ENCODE peak calls at places on chromosomes 11 and 22, in five cellular contexts. One of them, this sample, is unnamed.

GRCh38 chr11:40370821-40371616 is 1088.4 kb downstream of the LRRC4C start:
- DNase-seq in stimulated activated CD8-positive, alpha-beta memory T cell treated with anti-CD3 and anti-CD28 coated beads, Interleukin-15, amount 100 ng/mL, for 48 hours: no peak
- DNase-seq in stimulated activated CD4-positive, alpha-beta T cell treated with anti-CD3 and anti-CD28 coated beads, Interleukin-12 subunit alpha, Interleukin-12 subunit beta, amount 100 ng/mL, for 4 hours: no peak
- DNase-seq in naive thymus-derived CD8-positive, alpha-beta T cell: no peak
- DNase-seq in keratinocyte: no peak
- DNase-seq in this sample: no peak

GRCh38 chr11:68354181-68354872 is 41.9 kb downstream of the LRP5 start:
- DNase-seq in keratinocyte: peak; percentile 41
- DNase-seq in naive thymus-derived CD8-positive, alpha-beta T cell: no peak
- DNase-seq in stimulated activated CD4-positive, alpha-beta T cell treated with anti-CD3 and anti-CD28 coated beads, Interleukin-12 subunit alpha, Interleukin-12 subunit beta, amount 100 ng/mL, for 4 hours: no peak
- DNase-seq in stimulated activated CD8-positive, alpha-beta memory T cell treated with anti-CD3 and anti-CD28 coated beads, Interleukin-15, amount 100 ng/mL, for 48 hours: no peak
- DNase-seq in this sample: no peak

GRCh38 chr11:10326080-10326964 is 21.4 kb downstream of the ADM start:
- DNase-seq in stimulated activated CD4-positive, alpha-beta T cell treated with anti-CD3 and anti-CD28 coated beads, Interleukin-12 subunit alpha, Interleukin-12 subunit beta, amount 100 ng/mL, for 4 hours: no peak
- DNase-seq in stimulated activated CD8-positive, alpha-beta memory T cell treated with anti-CD3 and anti-CD28 coated beads, Interleukin-15, amount 100 ng/mL, for 48 hours: no peak
- DNase-seq in keratinocyte: no peak
- DNase-seq in naive thymus-derived CD8-positive, alpha-beta T cell: no peak
- DNase-seq in this sample: no peak

GRCh38 chr11:8223513-8223899 is 40.2 kb downstream of the LMO1 start:
- DNase-seq in stimulated activated CD8-positive, alpha-beta memory T cell treated with anti-CD3 and anti-CD28 coated beads, Interleukin-15, amount 100 ng/mL, for 48 hours: no peak
- DNase-seq in stimulated activated CD4-positive, alpha-beta T cell treated with anti-CD3 and anti-CD28 coated beads, Interleukin-12 subunit alpha, Interleukin-12 subunit beta, amount 100 ng/mL, for 4 hours: no peak
- DNase-seq in keratinocyte: no peak
- DNase-seq in naive thymus-derived CD8-positive, alpha-beta T cell: no peak
- DNase-seq in this sample: no peak

GRCh38 chr11:128840137-128840536 is 27.0 kb downstream of the KCNJ1 start:
- DNase-seq in keratinocyte: no peak
- DNase-seq in stimulated activated CD4-positive, alpha-beta T cell treated with anti-CD3 and anti-CD28 coated beads, Interleukin-12 subunit alpha, Interleukin-12 subunit beta, amount 100 ng/mL, for 4 hours: no peak
- DNase-seq in naive thymus-derived CD8-positive, alpha-beta T cell: peak; percentile 9
- DNase-seq in stimulated activated CD8-positive, alpha-beta memory T cell treated with anti-CD3 and anti-CD28 coated beads, Interleukin-15, amount 100 ng/mL, for 48 hours: no peak
- DNase-seq in this sample: no peak

GRCh38 chr22:19398680-19399079 is 32.9 kb downstream of the HIRA start:
- DNase-seq in stimulated activated CD4-positive, alpha-beta T cell treated with anti-CD3 and anti-CD28 coated beads, Interleukin-12 subunit alpha, Interleukin-12 subunit beta, amount 100 ng/mL, for 4 hours: no peak
- DNase-seq in naive thymus-derived CD8-positive, alpha-beta T cell: no peak
- DNase-seq in keratinocyte: no peak
- DNase-seq in stimulated activated CD8-positive, alpha-beta memory T cell treated with anti-CD3 and anti-CD28 coated beads, Interleukin-15, amount 100 ng/mL, for 48 hours: no peak
- DNase-seq in this sample: no peak

GRCh38 chr11:73141031-73141308 is 1.1 kb downstream of the FCHSD2 start:
- DNase-seq in keratinocyte: no peak
- DNase-seq in stimulated activated CD8-positive, alpha-beta memory T cell treated with anti-CD3 and anti-CD28 coated beads, Interleukin-15, amount 100 ng/mL, for 48 hours: no peak
- DNase-seq in naive thymus-derived CD8-positive, alpha-beta T cell: no peak
- DNase-seq in stimulated activated CD4-positive, alpha-beta T cell treated with anti-CD3 and anti-CD28 coated beads, Interleukin-12 subunit alpha, Interleukin-12 subunit beta, amount 100 ng/mL, for 4 hours: peak; percentile 18
- DNase-seq in this sample: peak; percentile 44

GRCh38 chr22:41650821-41651220 is 29.7 kb downstream of the XRCC6 start:
- DNase-seq in naive thymus-derived CD8-positive, alpha-beta T cell: no peak
- DNase-seq in stimulated activated CD4-positive, alpha-beta T cell treated with anti-CD3 and anti-CD28 coated beads, Interleukin-12 subunit alpha, Interleukin-12 subunit beta, amount 100 ng/mL, for 4 hours: no peak
- DNase-seq in keratinocyte: no peak
- DNase-seq in stimulated activated CD8-positive, alpha-beta memory T cell treated with anti-CD3 and anti-CD28 coated beads, Interleukin-15, amount 100 ng/mL, for 48 hours: no peak
- DNase-seq in this sample: no peak

GRCh38 chr11:99693941-99694492 is 673.3 kb downstream of the CNTN5 start:
- DNase-seq in naive thymus-derived CD8-positive, alpha-beta T cell: no peak
- DNase-seq in keratinocyte: no peak
- DNase-seq in stimulated activated CD8-positive, alpha-beta memory T cell treated with anti-CD3 and anti-CD28 coated beads, Interleukin-15, amount 100 ng/mL, for 48 hours: no peak
- DNase-seq in stimulated activated CD4-positive, alpha-beta T cell treated with anti-CD3 and anti-CD28 coated beads, Interleukin-12 subunit alpha, Interleukin-12 subunit beta, amount 100 ng/mL, for 4 hours: no peak
- DNase-seq in this sample: no peak

GRCh38 chr22:47165338-47165931 is 403.0 kb downstream of the TBC1D22A start:
- DNase-seq in naive thymus-derived CD8-positive, alpha-beta T cell: no peak
- DNase-seq in stimulated activated CD4-positive, alpha-beta T cell treated with anti-CD3 and anti-CD28 coated beads, Interleukin-12 subunit alpha, Interleukin-12 subunit beta, amount 100 ng/mL, for 4 hours: no peak
- DNase-seq in keratinocyte: no peak
- DNase-seq in stimulated activated CD8-positive, alpha-beta memory T cell treated with anti-CD3 and anti-CD28 coated beads, Interleukin-15, amount 100 ng/mL, for 48 hours: no peak
- DNase-seq in this sample: no peak

GRCh38 chr22:32361257-32361656 is 3.6 kb downstream of the RFPL3 start:
- DNase-seq in naive thymus-derived CD8-positive, alpha-beta T cell: no peak
- DNase-seq in stimulated activated CD4-positive, alpha-beta T cell treated with anti-CD3 and anti-CD28 coated beads, Interleukin-12 subunit alpha, Interleukin-12 subunit beta, amount 100 ng/mL, for 4 hours: no peak
- DNase-seq in keratinocyte: no peak
- DNase-seq in stimulated activated CD8-positive, alpha-beta memory T cell treated with anti-CD3 and anti-CD28 coated beads, Interleukin-15, amount 100 ng/mL, for 48 hours: no peak
- DNase-seq in this sample: no peak

GRCh38 chr22:28967163-28967562 is 83.8 kb downstream of the ZNRF3 start:
- DNase-seq in stimulated activated CD8-positive, alpha-beta memory T cell treated with anti-CD3 and anti-CD28 coated beads, Interleukin-15, amount 100 ng/mL, for 48 hours: no peak
- DNase-seq in naive thymus-derived CD8-positive, alpha-beta T cell: no peak
- DNase-seq in stimulated activated CD4-positive, alpha-beta T cell treated with anti-CD3 and anti-CD28 coated beads, Interleukin-12 subunit alpha, Interleukin-12 subunit beta, amount 100 ng/mL, for 4 hours: no peak
- DNase-seq in keratinocyte: no peak
- DNase-seq in this sample: no peak

GRCh38 chr22:27989758-27990450 is 70.8 kb upstream of the PITPNB start:
- DNase-seq in naive thymus-derived CD8-positive, alpha-beta T cell: no peak
- DNase-seq in stimulated activated CD4-positive, alpha-beta T cell treated with anti-CD3 and anti-CD28 coated beads, Interleukin-12 subunit alpha, Interleukin-12 subunit beta, amount 100 ng/mL, for 4 hours: no peak
- DNase-seq in keratinocyte: no peak
- DNase-seq in stimulated activated CD8-positive, alpha-beta memory T cell treated with anti-CD3 and anti-CD28 coated beads, Interleukin-15, amount 100 ng/mL, for 48 hours: no peak
- DNase-seq in this sample: no peak

GRCh38 chr11:114026355-114026754 is 33.2 kb upstream of the ZBTB16 start:
- DNase-seq in stimulated activated CD8-positive, alpha-beta memory T cell treated with anti-CD3 and anti-CD28 coated beads, Interleukin-15, amount 100 ng/mL, for 48 hours: no peak
- DNase-seq in keratinocyte: no peak
- DNase-seq in stimulated activated CD4-positive, alpha-beta T cell treated with anti-CD3 and anti-CD28 coated beads, Interleukin-12 subunit alpha, Interleukin-12 subunit beta, amount 100 ng/mL, for 4 hours: no peak
- DNase-seq in naive thymus-derived CD8-positive, alpha-beta T cell: peak; percentile 7
- DNase-seq in this sample: peak; percentile 66

GRCh38 chr22:44386386-44387035 is 73.8 kb upstream of the SHISAL1 start:
- DNase-seq in stimulated activated CD8-positive, alpha-beta memory T cell treated with anti-CD3 and anti-CD28 coated beads, Interleukin-15, amount 100 ng/mL, for 48 hours: no peak
- DNase-seq in naive thymus-derived CD8-positive, alpha-beta T cell: no peak
- DNase-seq in keratinocyte: no peak
- DNase-seq in stimulated activated CD4-positive, alpha-beta T cell treated with anti-CD3 and anti-CD28 coated beads, Interleukin-12 subunit alpha, Interleukin-12 subunit beta, amount 100 ng/mL, for 4 hours: no peak
- DNase-seq in this sample: no peak

GRCh38 chr11:126544311-126545056 is 189.0 kb downstream of the ST3GAL4 start:
- DNase-seq in naive thymus-derived CD8-positive, alpha-beta T cell: no peak
- DNase-seq in stimulated activated CD4-positive, alpha-beta T cell treated with anti-CD3 and anti-CD28 coated beads, Interleukin-12 subunit alpha, Interleukin-12 subunit beta, amount 100 ng/mL, for 4 hours: no peak
- DNase-seq in stimulated activated CD8-positive, alpha-beta memory T cell treated with anti-CD3 and anti-CD28 coated beads, Interleukin-15, amount 100 ng/mL, for 48 hours: no peak
- DNase-seq in keratinocyte: no peak
- DNase-seq in this sample: no peak

GRCh38 chr11:1153105-1153950 is 4.4 kb upstream of the MUC5AC start:
- DNase-seq in naive thymus-derived CD8-positive, alpha-beta T cell: no peak
- DNase-seq in stimulated activated CD4-positive, alpha-beta T cell treated with anti-CD3 and anti-CD28 coated beads, Interleukin-12 subunit alpha, Interleukin-12 subunit beta, amount 100 ng/mL, for 4 hours: no peak
- DNase-seq in keratinocyte: no peak
- DNase-seq in stimulated activated CD8-positive, alpha-beta memory T cell treated with anti-CD3 and anti-CD28 coated beads, Interleukin-15, amount 100 ng/mL, for 48 hours: no peak
- DNase-seq in this sample: no peak

GRCh38 chr22:23288301-23289129 is 108.2 kb downstream of the BCR start:
- DNase-seq in keratinocyte: no peak
- DNase-seq in stimulated activated CD4-positive, alpha-beta T cell treated with anti-CD3 and anti-CD28 coated beads, Interleukin-12 subunit alpha, Interleukin-12 subunit beta, amount 100 ng/mL, for 4 hours: no peak
- DNase-seq in naive thymus-derived CD8-positive, alpha-beta T cell: no peak
- DNase-seq in stimulated activated CD8-positive, alpha-beta memory T cell treated with anti-CD3 and anti-CD28 coated beads, Interleukin-15, amount 100 ng/mL, for 48 hours: no peak
- DNase-seq in this sample: no peak

GRCh38 chr11:117182551-117182935 is 4.0 kb downstream of the SIDT2 start:
- DNase-seq in stimulated activated CD4-positive, alpha-beta T cell treated with anti-CD3 and anti-CD28 coated beads, Interleukin-12 subunit alpha, Interleukin-12 subunit beta, amount 100 ng/mL, for 4 hours: no peak
- DNase-seq in naive thymus-derived CD8-positive, alpha-beta T cell: no peak
- DNase-seq in keratinocyte: no peak
- DNase-seq in stimulated activated CD8-positive, alpha-beta memory T cell treated with anti-CD3 and anti-CD28 coated beads, Interleukin-15, amount 100 ng/mL, for 48 hours: no peak
- DNase-seq in this sample: no peak

GRCh38 chr11:88482871-88483301 is 145.3 kb upstream of the CTSC start:
- DNase-seq in stimulated activated CD4-positive, alpha-beta T cell treated with anti-CD3 and anti-CD28 coated beads, Interleukin-12 subunit alpha, Interleukin-12 subunit beta, amount 100 ng/mL, for 4 hours: no peak
- DNase-seq in stimulated activated CD8-positive, alpha-beta memory T cell treated with anti-CD3 and anti-CD28 coated beads, Interleukin-15, amount 100 ng/mL, for 48 hours: no peak
- DNase-seq in keratinocyte: no peak
- DNase-seq in naive thymus-derived CD8-positive, alpha-beta T cell: no peak
- DNase-seq in this sample: no peak

GRCh38 chr22:45867118-45867905 is 109.7 kb downstream of the WNT7B start:
- DNase-seq in stimulated activated CD8-positive, alpha-beta memory T cell treated with anti-CD3 and anti-CD28 coated beads, Interleukin-15, amount 100 ng/mL, for 48 hours: no peak
- DNase-seq in keratinocyte: no peak
- DNase-seq in stimulated activated CD4-positive, alpha-beta T cell treated with anti-CD3 and anti-CD28 coated beads, Interleukin-12 subunit alpha, Interleukin-12 subunit beta, amount 100 ng/mL, for 4 hours: no peak
- DNase-seq in naive thymus-derived CD8-positive, alpha-beta T cell: no peak
- DNase-seq in this sample: no peak

GRCh38 chr11:9070740-9071476 is 20.5 kb downstream of the SCUBE2 start:
- DNase-seq in naive thymus-derived CD8-positive, alpha-beta T cell: no peak
- DNase-seq in stimulated activated CD8-positive, alpha-beta memory T cell treated with anti-CD3 and anti-CD28 coated beads, Interleukin-15, amount 100 ng/mL, for 48 hours: no peak
- DNase-seq in stimulated activated CD4-positive, alpha-beta T cell treated with anti-CD3 and anti-CD28 coated beads, Interleukin-12 subunit alpha, Interleukin-12 subunit beta, amount 100 ng/mL, for 4 hours: no peak
- DNase-seq in keratinocyte: no peak
- DNase-seq in this sample: no peak

GRCh38 chr11:102990145-102990544 is 34.6 kb upstream of the MMP13 start:
- DNase-seq in stimulated activated CD8-positive, alpha-beta memory T cell treated with anti-CD3 and anti-CD28 coated beads, Interleukin-15, amount 100 ng/mL, for 48 hours: no peak
- DNase-seq in stimulated activated CD4-positive, alpha-beta T cell treated with anti-CD3 and anti-CD28 coated beads, Interleukin-12 subunit alpha, Interleukin-12 subunit beta, amount 100 ng/mL, for 4 hours: no peak
- DNase-seq in naive thymus-derived CD8-positive, alpha-beta T cell: no peak
- DNase-seq in keratinocyte: no peak
- DNase-seq in this sample: no peak

GRCh38 chr11:33062137-33062536 is 22.8 kb downstream of the TCP11L1 start:
- DNase-seq in stimulated activated CD8-positive, alpha-beta memory T cell treated with anti-CD3 and anti-CD28 coated beads, Interleukin-15, amount 100 ng/mL, for 48 hours: no peak
- DNase-seq in naive thymus-derived CD8-positive, alpha-beta T cell: no peak
- DNase-seq in keratinocyte: no peak
- DNase-seq in stimulated activated CD4-positive, alpha-beta T cell treated with anti-CD3 and anti-CD28 coated beads, Interleukin-12 subunit alpha, Interleukin-12 subunit beta, amount 100 ng/mL, for 4 hours: no peak
- DNase-seq in this sample: no peak

GRCh38 chr11:8018742-8019631 is 31.9 kb downstream of the EIF3F start:
- DNase-seq in naive thymus-derived CD8-positive, alpha-beta T cell: peak; percentile 71
- DNase-seq in stimulated activated CD8-positive, alpha-beta memory T cell treated with anti-CD3 and anti-CD28 coated beads, Interleukin-15, amount 100 ng/mL, for 48 hours: peak; percentile 29
- DNase-seq in stimulated activated CD4-positive, alpha-beta T cell treated with anti-CD3 and anti-CD28 coated beads, Interleukin-12 subunit alpha, Interleukin-12 subunit beta, amount 100 ng/mL, for 4 hours: peak; percentile 53
- DNase-seq in keratinocyte: no peak
- DNase-seq in this sample: no peak

GRCh38 chr11:67674442-67674871 is at the start of gene ALDH3B2:
- DNase-seq in stimulated activated CD4-positive, alpha-beta T cell treated with anti-CD3 and anti-CD28 coated beads, Interleukin-12 subunit alpha, Interleukin-12 subunit beta, amount 100 ng/mL, for 4 hours: no peak
- DNase-seq in stimulated activated CD8-positive, alpha-beta memory T cell treated with anti-CD3 and anti-CD28 coated beads, Interleukin-15, amount 100 ng/mL, for 48 hours: no peak
- DNase-seq in naive thymus-derived CD8-positive, alpha-beta T cell: no peak
- DNase-seq in keratinocyte: peak; percentile 46
- DNase-seq in this sample: no peak

GRCh38 chr11:101436511-101437142 is 147.2 kb downstream of the TRPC6 start:
- DNase-seq in stimulated activated CD4-positive, alpha-beta T cell treated with anti-CD3 and anti-CD28 coated beads, Interleukin-12 subunit alpha, Interleukin-12 subunit beta, amount 100 ng/mL, for 4 hours: no peak
- DNase-seq in stimulated activated CD8-positive, alpha-beta memory T cell treated with anti-CD3 and anti-CD28 coated beads, Interleukin-15, amount 100 ng/mL, for 48 hours: no peak
- DNase-seq in keratinocyte: no peak
- DNase-seq in naive thymus-derived CD8-positive, alpha-beta T cell: no peak
- DNase-seq in this sample: peak; percentile 45

GRCh38 chr11:15859411-15859810 is 496.9 kb downstream of the SOX6 start:
- DNase-seq in keratinocyte: no peak
- DNase-seq in stimulated activated CD4-positive, alpha-beta T cell treated with anti-CD3 and anti-CD28 coated beads, Interleukin-12 subunit alpha, Interleukin-12 subunit beta, amount 100 ng/mL, for 4 hours: no peak
- DNase-seq in naive thymus-derived CD8-positive, alpha-beta T cell: no peak
- DNase-seq in stimulated activated CD8-positive, alpha-beta memory T cell treated with anti-CD3 and anti-CD28 coated beads, Interleukin-15, amount 100 ng/mL, for 48 hours: no peak
- DNase-seq in this sample: no peak

GRCh38 chr11:62842171-62842717 is 2.9 kb upstream of the WDR74 start:
- DNase-seq in keratinocyte: no peak
- DNase-seq in stimulated activated CD4-positive, alpha-beta T cell treated with anti-CD3 and anti-CD28 coated beads, Interleukin-12 subunit alpha, Interleukin-12 subunit beta, amount 100 ng/mL, for 4 hours: peak; percentile 61
- DNase-seq in stimulated activated CD8-positive, alpha-beta memory T cell treated with anti-CD3 and anti-CD28 coated beads, Interleukin-15, amount 100 ng/mL, for 48 hours: no peak
- DNase-seq in naive thymus-derived CD8-positive, alpha-beta T cell: no peak
- DNase-seq in this sample: peak; percentile 57

GRCh38 chr11:85236211-85236610 is 390.9 kb downstream of the DLG2 start:
- DNase-seq in stimulated activated CD8-positive, alpha-beta memory T cell treated with anti-CD3 and anti-CD28 coated beads, Interleukin-15, amount 100 ng/mL, for 48 hours: no peak
- DNase-seq in stimulated activated CD4-positive, alpha-beta T cell treated with anti-CD3 and anti-CD28 coated beads, Interleukin-12 subunit alpha, Interleukin-12 subunit beta, amount 100 ng/mL, for 4 hours: no peak
- DNase-seq in naive thymus-derived CD8-positive, alpha-beta T cell: no peak
- DNase-seq in keratinocyte: no peak
- DNase-seq in this sample: no peak